ENCODE peak calls at places on chromosomes 4 and X, in seven cellular contexts. B, E, Y, L, Q, D and Z are unnamed samples.

GRCh38 chrX:131704136-131704695 is 160.3 kb downstream of the OR13H1 start:
- DNase-seq in L (peak; percentile 81), B (peak; percentile 95), Q (no peak), D (no peak), E (no peak), Y (peak; percentile 69), Z (peak; percentile 78)

GRCh38 chrX:54920610-54921426 is at the start of gene TRO:
- DNase-seq in Q (no peak), B (no peak), Y (no peak), L (no peak), E (no peak), D (no peak), Z (no peak)

GRCh38 chrX:20263474-20263873 is 3.2 kb downstream of the RPS6KA3 start:
- DNase-seq in L (no peak), E (peak; percentile 42), B (no peak), Y (peak; percentile 32), Q (no peak), D (peak; percentile 25), Z (no peak)

GRCh38 chrX:50697691-50698090 is 116.3 kb downstream of the SHROOM4 start:
- DNase-seq in E (peak; percentile 84), Q (no peak), Y (peak; percentile 55), B (no peak), D (peak; percentile 75), L (no peak), Z (no peak)

GRCh38 chrX:11138498-11139390 is 27.6 kb downstream of the HCCS start:
- DNase-seq in Q (no peak), E (no peak), Y (no peak), D (no peak), L (no peak), B (peak; percentile 35), Z (no peak)

GRCh38 chrX:45758738-45759397 is 558.2 kb upstream of the DIPK2B start:
- DNase-seq in E (peak; percentile 64), Q (no peak), L (no peak), D (no peak), Y (peak; percentile 73), B (no peak), Z (no peak)

GRCh38 chrX:155766321-155766720 is 114.8 kb upstream of the VAMP7 start:
- DNase-seq in D (no peak), Q (no peak), B (no peak), L (no peak), E (no peak), Y (no peak), Z (no peak)

GRCh38 chrX:48826135-48826875 is at the start of gene ERAS:
- DNase-seq in B (no peak), E (no peak), Q (no peak), Y (no peak), L (no peak), D (no peak), Z (no peak)

GRCh38 chr4:2220016-2220620 is 21.8 kb downstream of the HAUS3 start:
- DNase-seq in L (peak; percentile 65), Q (peak; percentile 67), Y (peak; percentile 58), D (peak; percentile 66), E (peak; percentile 72), B (peak; percentile 83), Z (no peak)

GRCh38 chrX:39206746-39207145 is 405.5 kb downstream of the MID1IP1 start:
- DNase-seq in L (no peak), B (no peak), Q (no peak), Y (no peak), E (no peak), D (no peak), Z (no peak)

GRCh38 chrX:109886122-109886761 is 116.7 kb upstream of the TMEM164 start:
- DNase-seq in Y (peak; percentile 28), E (peak; percentile 71), Q (peak; percentile 54), B (peak; percentile 59), L (peak; percentile 6), D (peak; percentile 48), Z (no peak)

GRCh38 chrX:149829751-149830191 is 48.0 kb downstream of the MAGEA9 start:
- DNase-seq in L (no peak), E (peak; percentile 50), B (no peak), D (no peak), Y (peak; percentile 88), Q (no peak), Z (no peak)

GRCh38 chr4:15833801-15834200 is 55.7 kb downstream of the CD38 start:
- DNase-seq in L (no peak), E (no peak), B (no peak), D (no peak), Q (no peak), Y (no peak), Z (no peak)

GRCh38 chr4:85491527-85491926 is 16.6 kb downstream of the ARHGAP24 start:
- DNase-seq in Q (no peak), D (no peak), E (no peak), Y (no peak), L (no peak), B (no peak), Z (no peak)

DNA sequence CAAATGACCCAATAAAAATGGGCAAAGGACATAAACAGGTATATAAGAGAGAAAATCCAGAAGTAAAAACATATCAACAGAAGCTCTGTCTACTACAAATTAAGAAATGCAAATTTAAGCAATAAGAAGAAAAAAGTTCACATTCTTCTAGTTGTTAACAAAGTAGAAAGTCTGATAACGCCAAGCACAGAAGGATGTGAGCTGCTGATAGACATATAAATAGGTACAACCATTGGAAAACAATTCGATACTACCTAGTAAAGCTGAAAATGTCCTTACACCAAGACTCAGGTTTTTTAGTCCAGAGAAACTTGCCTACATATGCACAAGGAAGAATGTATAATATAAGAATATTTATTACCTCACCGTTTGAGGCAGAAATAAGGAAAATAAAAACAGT is 35.8 kb upstream of the SLAIN2 start:
- DNase-seq in Y (no peak), E (no peak), L (no peak), Q (no peak), B (no peak), D (no peak), Z (no peak)
- TF ChIP-seq CTCF in Y (no peak), E (no peak), L (no peak), Q (no peak), B (no peak), D (no peak), Z (no peak)

GRCh38 chr4:158788608-158789007 is 19.8 kb downstream of the FNIP2 start:
- DNase-seq in B (no peak), Y (no peak), D (peak; percentile 67), E (peak; percentile 18), L (no peak), Q (no peak), Z (no peak)

GRCh38 chr4:158793021-158793420 is 24.2 kb downstream of the FNIP2 start:
- DNase-seq in Q (no peak), L (no peak), B (no peak), Y (peak; percentile 51), E (peak; percentile 15), D (no peak), Z (no peak)

GRCh38 chr4:158789853-158790252 is 21.0 kb downstream of the FNIP2 start:
- DNase-seq in E (no peak), Y (no peak), D (no peak), Q (no peak), L (no peak), B (no peak), Z (no peak)

GRCh38 chr4:158787718-158788441 is 19.1 kb downstream of the FNIP2 start:
- DNase-seq in E (peak; percentile 19), D (no peak), Q (peak; percentile 70), L (no peak), B (no peak), Y (no peak), Z (no peak)

GRCh38 chr4:158791588-158791987 is 22.8 kb downstream of the FNIP2 start:
- DNase-seq in B (no peak), L (no peak), D (no peak), Y (no peak), E (no peak), Q (no peak), Z (no peak)
- H3K4me3 ChIP-seq in B (no peak overlapping the region), L (no peak overlapping the region), D (no peak overlapping the region), Y (no peak overlapping the region), E (no peak overlapping the region), Q (no peak overlapping the region), Z (no peak overlapping the region)

GRCh38 chr4:13196721-13197120 is 287.4 kb downstream of the RAB28 start:
- DNase-seq in E (no peak), Q (no peak), Y (no peak), L (no peak), D (no peak), B (no peak), Z (no peak)

GRCh38 chr4:13193662-13194061 is 290.5 kb downstream of the RAB28 start:
- DNase-seq in B (no peak), Q (no peak), Y (no peak), E (no peak), D (no peak), L (no peak), Z (no peak)
- TF ChIP-seq CTCF in B (no peak), Q (peak; percentile 29), Y (no peak), E (no peak), D (no peak), L (no peak), Z (no peak)

DNA sequence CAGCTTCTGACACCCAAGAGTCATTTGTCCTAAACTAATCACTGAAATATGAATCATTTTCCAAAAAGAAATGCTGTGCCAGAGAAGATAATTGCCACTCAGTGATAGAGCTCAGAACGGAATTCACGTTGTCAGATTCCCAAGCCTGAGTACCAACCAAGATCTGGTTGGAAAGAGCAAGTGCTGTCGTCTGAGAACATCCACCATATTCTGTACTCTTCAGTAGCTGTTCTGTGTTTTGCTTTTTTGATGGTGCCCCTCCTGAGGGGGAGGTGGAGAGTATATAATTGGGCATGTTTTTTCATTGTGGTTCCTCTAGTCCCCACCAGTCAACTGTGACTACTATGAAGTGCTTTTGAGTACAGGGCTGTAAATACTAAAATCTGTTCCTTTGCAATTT is 13.2 kb downstream of the RUFY3 start:
- DNase-seq in E (no peak), B (no peak), D (no peak), Q (no peak), Y (no peak), L (no peak), Z (no peak)
- H3K4me3 ChIP-seq in E (peak overlapping the region; percentile 31), B (no peak overlapping the region), D (peak overlapping the region; percentile 59), Q (peak overlapping the region; percentile 4), Y (peak overlapping the region; percentile 60), L (peak overlapping the region; percentile 60), Z (peak overlapping the region; percentile 43)

GRCh38 chr4:3788366-3788660 is 22.1 kb downstream of the ADRA2C start:
- DNase-seq in L (no peak), B (no peak), Y (no peak), E (no peak), Q (no peak), D (no peak), Z (no peak)
- TF ChIP-seq CTCF in L (no peak), B (no peak), Y (no peak), E (no peak), Q (no peak), D (no peak), Z (no peak)

DNA sequence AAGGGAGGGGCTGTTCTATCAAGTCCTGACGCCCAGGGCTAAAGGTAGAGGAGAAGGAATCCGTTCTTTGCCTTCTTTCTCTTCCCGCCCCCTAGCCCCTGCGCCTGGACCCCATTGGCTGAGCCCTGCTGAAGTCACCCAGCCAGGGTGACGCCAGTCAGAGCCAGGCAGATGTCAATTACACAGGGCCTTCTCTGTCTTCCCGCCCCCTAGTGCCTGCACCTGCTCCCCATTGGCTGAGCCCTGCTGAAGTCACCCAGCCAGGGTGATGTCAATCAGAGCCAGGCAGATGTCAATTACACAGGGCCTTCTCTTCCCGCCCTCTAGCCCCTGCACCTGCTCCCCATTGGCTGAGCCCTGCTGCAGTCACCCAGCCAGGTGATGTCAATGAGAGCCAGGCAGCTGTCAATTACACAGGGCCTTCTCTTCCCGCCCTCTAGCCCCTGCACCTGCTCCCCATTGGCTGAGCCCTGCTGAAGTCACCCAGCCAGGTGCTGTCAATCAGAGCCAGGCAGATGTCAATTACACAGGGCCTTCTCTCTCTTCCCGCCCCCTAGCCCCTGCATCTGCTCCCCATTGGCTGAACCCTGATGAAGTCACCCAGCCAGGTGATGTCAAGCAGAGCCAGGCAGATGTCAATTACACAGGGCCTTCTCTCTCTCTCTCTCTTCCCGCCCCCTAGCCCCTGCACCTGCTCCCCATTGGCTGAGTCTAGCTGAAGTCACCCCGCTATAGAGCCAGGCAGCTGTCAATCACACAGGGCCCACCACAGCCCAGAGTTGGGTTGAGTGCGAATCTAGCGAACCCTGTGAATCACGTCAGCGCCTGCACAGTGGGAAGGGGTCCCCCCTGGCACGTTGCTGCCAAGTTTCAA is 46.4 kb downstream of the ASMT start:
- DNase-seq in Q (peak; percentile 26), D (no peak), L (no peak), E (no peak), B (no peak), Y (peak; percentile 12), Z (no peak)
- H3K4me3 ChIP-seq in Q (no peak overlapping the region), D (no peak overlapping the region), L (peak overlapping the region; percentile 31), E (no peak overlapping the region), B (no peak overlapping the region), Y (no peak overlapping the region), Z (no peak overlapping the region)